ENCODE peak calls at places on chromosomes 1 and 21, in six cellular contexts. Q, D, N, A, V and Y are unnamed samples.

GRCh38 chr21:44723177-44724131 is 12.1 kb upstream of the TSPEAR start:
- DNase-seq in Q (no peak), D (no peak), N (peak), A (no peak), V (no peak), Y (no peak)

GRCh38 chr21:35232545-35233176 is 183.6 kb upstream of the RUNX1 start:
- DNase-seq in Q (peak), D (no peak), N (no peak), A (no peak), V (peak), Y (peak)

GRCh38 chr1:110548381-110548780 is 29.4 kb upstream of the KCNA10 start:
- DNase-seq in Q (no peak), D (peak), N (no peak), A (no peak), V (peak), Y (peak)

GRCh38 chr21:46362946-46363345 is 39.0 kb downstream of the PCNT start:
- DNase-seq in Q (no peak), D (no peak), N (no peak), A (no peak), V (no peak), Y (no peak)

GRCh38 chr1:86965827-86966182 is 51.4 kb downstream of the HS2ST1 start:
- DNase-seq in Q (no peak), D (peak), N (no peak), A (no peak), V (no peak), Y (no peak)

GRCh38 chr1:24112381-24113169 is 640 bp upstream of the MYOM3 start:
- DNase-seq in Q (peak), D (peak), N (peak), A (peak), V (peak), Y (peak)

GRCh38 chr1:47534417-47534816 is 96.6 kb downstream of the FOXD2 start:
- DNase-seq in Q (no peak), D (no peak), N (no peak), A (no peak), V (no peak), Y (no peak)

GRCh38 chr1:20530261-20530660 is 22.1 kb upstream of the FAM43B start:
- DNase-seq in Q (no peak), D (no peak), N (no peak), A (no peak), V (no peak), Y (no peak)

GRCh38 chr1:111157425-111157824 is 17.4 kb downstream of the CEPT1 start:
- DNase-seq in Q (no peak), D (no peak), N (no peak), A (no peak), V (no peak), Y (no peak)

GRCh38 chr21:38351961-38352521 is 95.2 kb downstream of the KCNJ15 start:
- DNase-seq in Q (no peak), D (no peak), N (no peak), A (no peak), V (peak), Y (peak)

GRCh38 chr1:183719289-183719688 is 66.2 kb upstream of the APOBEC4 start:
- DNase-seq in Q (no peak), D (no peak), N (no peak), A (no peak), V (no peak), Y (peak)

GRCh38 chr21:45590246-45590725 is 48.0 kb upstream of the SLC19A1 start:
- DNase-seq in Q (peak), D (peak), N (peak), A (peak), V (peak), Y (peak)

GRCh38 chr1:214551052-214551435 is 358 bp downstream of the PTPN14 start:
- DNase-seq in Q (no peak), D (no peak), N (no peak), A (peak), V (peak), Y (no peak)

GRCh38 chr1:53911442-53911841 is 17.5 kb downstream of the DIO1 start:
- DNase-seq in Q (no peak), D (no peak), N (no peak), A (no peak), V (no peak), Y (no peak)

GRCh38 chr1:36520056-36520455 is 37.3 kb upstream of the CSF3R start:
- DNase-seq in Q (no peak), D (no peak), N (no peak), A (no peak), V (no peak), Y (no peak)

GRCh38 chr1:43453442-43454269 is at the start of gene HYI:
- DNase-seq in Q (peak), D (peak), N (peak), A (peak), V (peak), Y (peak)

GRCh38 chr21:31557956-31558838 is 101.3 kb upstream of the SOD1 start:
- DNase-seq in Q (no peak), D (peak), N (peak), A (peak), V (peak), Y (peak)

GRCh38 chr1:166133276-166133841 is 33.4 kb downstream of the FAM78B start:
- DNase-seq in Q (no peak), D (peak), N (no peak), A (no peak), V (peak), Y (peak)

GRCh38 chr1:110538921-110539320 is 19.9 kb upstream of the KCNA10 start:
- DNase-seq in Q (no peak), D (no peak), N (no peak), A (no peak), V (no peak), Y (peak)

GRCh38 chr1:46300673-46301405 is 2.6 kb downstream of the LRRC41 start:
- DNase-seq in Q (no peak), D (no peak), N (no peak), A (no peak), V (peak), Y (peak)

GRCh38 chr1:66330711-66331110 is 203.2 kb upstream of the SGIP1 start:
- DNase-seq in Q (no peak), D (no peak), N (no peak), A (no peak), V (no peak), Y (peak)

GRCh38 chr1:229127301-229127700 is 143.6 kb upstream of the RAB4A start:
- DNase-seq in Q (no peak), D (peak), N (no peak), A (no peak), V (no peak), Y (no peak)

GRCh38 chr1:27408151-27408550 is 15.7 kb downstream of the GPR3 start:
- DNase-seq in Q (no peak), D (no peak), N (no peak), A (no peak), V (peak), Y (no peak)
- TF ChIP-seq CTCF in Q (no peak), D (no peak), N (no peak), A (no peak), V (no peak), Y (no peak)

DNA sequence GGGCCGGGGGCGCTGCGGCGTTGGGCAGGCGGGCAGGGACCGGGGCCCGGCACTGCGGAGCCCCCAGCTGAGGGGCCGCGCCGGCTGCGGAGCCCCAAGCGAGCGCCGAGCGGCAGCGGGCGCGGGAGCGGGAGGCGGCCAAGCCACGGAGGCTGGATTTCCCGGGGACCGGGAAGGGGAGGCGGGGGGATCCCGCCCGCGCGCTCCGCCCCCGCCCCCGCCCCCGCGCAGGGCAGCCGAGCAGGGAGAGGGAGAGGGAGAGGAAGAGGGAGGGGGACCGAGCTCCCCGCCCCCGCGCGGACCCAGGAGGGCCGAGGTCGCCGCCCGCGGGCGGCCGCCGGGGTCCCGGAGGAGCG is at the start of gene DLGAP3:
- DNase-seq in Q (no peak), D (peak), N (no peak), A (no peak), V (peak), Y (no peak)
- TF ChIP-seq CTCF in Q (no peak), D (no peak), N (no peak), A (no peak), V (no peak), Y (no peak)

GRCh38 chr1:202210370-202210769 is 16.8 kb downstream of the LGR6 start:
- DNase-seq in Q (no peak), D (no peak), N (no peak), A (no peak), V (peak), Y (no peak)

GRCh38 chr1:202204065-202204464 is 10.5 kb downstream of the LGR6 start:
- DNase-seq in Q (no peak), D (no peak), N (no peak), A (no peak), V (no peak), Y (no peak)

GRCh38 chr1:202205523-202206190 is 12.1 kb downstream of the LGR6 start:
- DNase-seq in Q (no peak), D (no peak), N (no peak), A (no peak), V (no peak), Y (no peak)

GRCh38 chr1:202208458-202208857 is 14.9 kb downstream of the LGR6 start:
- DNase-seq in Q (no peak), D (no peak), N (no peak), A (no peak), V (no peak), Y (no peak)

GRCh38 chr1:202207292-202207691 is 13.7 kb downstream of the LGR6 start:
- DNase-seq in Q (no peak), D (no peak), N (no peak), A (no peak), V (peak), Y (peak)
- TF ChIP-seq CTCF in Q (no peak), D (no peak), N (no peak), A (no peak), V (no peak), Y (peak)

GRCh38 chr1:155831279-155831976 is 25.6 kb downstream of the GON4L start:
- DNase-seq in Q (no peak), D (no peak), N (no peak), A (no peak), V (no peak), Y (no peak)
- TF ChIP-seq CTCF in Q (no peak), D (no peak), N (no peak), A (no peak), V (no peak), Y (no peak)

DNA sequence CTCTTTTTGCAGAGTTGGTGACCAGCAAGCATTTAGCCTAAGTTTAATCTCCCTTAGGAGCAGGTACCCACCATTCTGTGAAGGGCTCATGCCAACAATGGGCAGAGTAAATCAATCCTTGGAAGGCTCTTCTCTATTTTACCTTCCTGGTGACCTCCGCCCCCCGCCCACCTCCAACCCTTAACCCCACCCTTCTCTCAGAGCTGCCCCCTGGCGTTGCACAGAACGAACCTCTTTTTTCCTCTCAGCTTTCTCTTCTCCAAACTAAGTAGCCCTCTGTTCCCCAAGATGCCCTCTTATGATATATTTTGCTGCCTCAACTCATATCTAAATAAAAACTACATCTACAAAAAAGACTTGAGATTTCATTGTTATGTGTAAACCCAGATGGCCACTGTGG is 186.8 kb downstream of the SEC16B start:
- DNase-seq in Q (no peak), D (no peak), N (no peak), A (no peak), V (no peak), Y (no peak)
- TF ChIP-seq CTCF in Q (no peak), D (no peak), N (no peak), A (no peak), V (no peak), Y (peak)